ENCODE peak calls at places on chromosomes 16 and 17, in eight cellular contexts. J is left colon; K is activated T-cell treated with anti-CD3 and anti-CD28 coated beads, Interleukin-2, amount 50 U/mL, for 48 hours; T is choroid plexus epithelial cell; U is colonic mucosa; D is naive thymus-derived CD8-positive, alpha-beta T cell; V is T-helper 1 cell; P is cardiac fibroblast. O is an unnamed sample.

GRCh38 chr17:29572691-29573557 is 4.4 kb downstream of the TP53I13 start:
- DNase-seq in U (peak), T (peak), K (peak), J (peak), V (no peak), D (peak), P (peak), O (peak)

GRCh38 chr16:24838554-24839266 is 7.1 kb upstream of the SLC5A11 start:
- DNase-seq in V (no peak), U (peak), P (peak), T (peak), J (no peak), D (no peak), K (no peak), O (no peak)

GRCh38 chr17:6666077-6666521 is 14.5 kb downstream of the C17orf100 start:
- DNase-seq in U (peak), K (peak), D (peak), J (peak), T (peak), P (peak), V (no peak), O (peak)

GRCh38 chr17:67496286-67496685 is 119.2 kb downstream of the PITPNC1 start:
- DNase-seq in K (no peak), P (peak), T (peak), D (no peak), V (no peak), J (no peak), U (no peak), O (no peak)

GRCh38 chr17:21278304-21279197 is 6.0 kb upstream of the MAP2K3 start:
- DNase-seq in K (peak), V (peak), P (no peak), U (peak), J (peak), D (peak), T (no peak), O (no peak)

GRCh38 chr16:85517154-85517553 is 96.0 kb upstream of the GSE1 start:
- DNase-seq in U (no peak), J (no peak), V (no peak), D (no peak), K (no peak), P (no peak), T (no peak), O (no peak)

GRCh38 chr17:81323411-81323868 is 28.3 kb upstream of the SLC38A10 start:
- DNase-seq in U (no peak), P (no peak), J (no peak), D (no peak), K (no peak), T (no peak), V (no peak), O (no peak)

GRCh38 chr17:49468827-49469385 is 26.2 kb upstream of the NGFR start:
- DNase-seq in U (no peak), D (no peak), T (peak), K (no peak), V (no peak), P (peak), J (no peak), O (peak)

GRCh38 chr17:2179615-2180295 is 123.8 kb downstream of the SMG6 start:
- DNase-seq in V (no peak), U (peak), D (no peak), P (peak), J (peak), K (no peak), T (peak), O (peak)

GRCh38 chr16:1779741-1780676 is 2.4 kb downstream of the SPSB3 start:
- DNase-seq in V (peak), D (no peak), T (no peak), U (no peak), K (no peak), J (peak), P (no peak), O (no peak)

GRCh38 chr17:42002792-42003301 is 14.4 kb downstream of the DNAJC7 start:
- DNase-seq in P (peak), D (no peak), U (no peak), K (no peak), V (no peak), J (no peak), T (peak), O (no peak)

GRCh38 chr17:73474370-73474988 is 162.7 kb upstream of the CDC42EP4 start:
- DNase-seq in D (no peak), J (peak), K (peak), U (peak), V (no peak), T (peak), P (peak), O (peak)

GRCh38 chr16:85089485-85089884 is 22.8 kb downstream of the CIBAR2 start:
- DNase-seq in J (no peak), U (no peak), D (no peak), T (no peak), V (no peak), P (peak), K (no peak), O (no peak)

GRCh38 chr17:81429353-81429774 is 34.1 kb downstream of the BAHCC1 start:
- DNase-seq in P (peak), T (peak), U (peak), J (peak), V (no peak), D (no peak), K (no peak), O (peak)

GRCh38 chr16:14527411-14528044 is 102.5 kb downstream of the PARN start:
- DNase-seq in K (no peak), T (peak), V (no peak), U (no peak), P (peak), D (no peak), J (no peak), O (no peak)

GRCh38 chr17:28792877-28793666 is 49.3 kb downstream of the TRAF4 start:
- DNase-seq in D (no peak), P (peak), T (peak), V (no peak), J (no peak), U (no peak), K (no peak), O (no peak)

GRCh38 chr16:10984509-10984908 is 40.1 kb downstream of the CLEC16A start:
- DNase-seq in U (no peak), P (peak), T (peak), J (no peak), K (no peak), D (no peak), V (no peak), O (no peak)

GRCh38 chr16:47258874-47259461 is 115.2 kb upstream of the NETO2 start:
- DNase-seq in P (peak), K (peak), D (no peak), U (no peak), V (no peak), J (no peak), T (peak), O (no peak)

GRCh38 chr17:80811181-80812105 is 180.2 kb upstream of the CHMP6 start:
- DNase-seq in K (no peak), U (no peak), J (no peak), D (no peak), P (no peak), T (no peak), V (no peak), O (no peak)

GRCh38 chr17:43723697-43724359 is 34.8 kb downstream of the SOST start:
- DNase-seq in U (no peak), D (no peak), V (no peak), T (peak), K (no peak), J (no peak), P (peak), O (no peak)

GRCh38 chr17:64615025-64615677 is 47.0 kb downstream of the SMURF2 start:
- DNase-seq in K (no peak), T (peak), P (peak), J (no peak), D (no peak), V (no peak), U (no peak), O (no peak)

GRCh38 chr16:84839054-84839453 is 19.3 kb downstream of the CRISPLD2 start:
- DNase-seq in K (no peak), V (no peak), T (peak), J (no peak), P (peak), D (no peak), U (no peak), O (no peak)

GRCh38 chr16:68269793-68270192 is 5.5 kb downstream of the SLC7A6 start:
- DNase-seq in V (no peak), K (no peak), J (no peak), T (no peak), P (no peak), U (no peak), D (no peak), O (no peak)

GRCh38 chr17:61974115-61974514 is 46.3 kb upstream of the INTS2 start:
- DNase-seq in V (no peak), U (no peak), P (no peak), J (no peak), T (no peak), K (no peak), D (no peak), O (no peak)

GRCh38 chr16:85651822-85652430 is 36.8 kb downstream of the GINS2 start:
- DNase-seq in P (no peak), K (no peak), V (no peak), U (no peak), T (peak), J (no peak), D (no peak), O (no peak)

GRCh38 chr17:63954402-63955063 is 18.2 kb downstream of the SCN4A start:
- DNase-seq in J (peak), K (peak), P (no peak), T (no peak), V (no peak), U (no peak), D (peak), O (no peak)

GRCh38 chr16:2526135-2526534 is 5.1 kb downstream of the CEMP1 start:
- DNase-seq in P (no peak), K (no peak), D (no peak), T (no peak), V (no peak), J (no peak), U (no peak), O (no peak)

GRCh38 chr17:17779015-17779611 is 57.7 kb downstream of the SREBF1 start:
- DNase-seq in P (no peak), D (no peak), T (no peak), K (no peak), V (no peak), U (no peak), J (no peak), O (no peak)

GRCh38 chr16:6643083-6643686 is 689.5 kb upstream of the RBFOX1 start:
- DNase-seq in K (peak), D (peak), T (peak), U (peak), J (peak), V (no peak), P (peak), O (peak)

GRCh38 chr17:50471009-50471905 is 2.6 kb upstream of the CHAD start:
- DNase-seq in T (no peak), D (no peak), K (no peak), U (peak), P (no peak), J (no peak), V (no peak), O (no peak)

GRCh38 chr16:84268661-84269060 is 26.0 kb upstream of the WFDC1 start:
- DNase-seq in V (no peak), P (no peak), J (no peak), T (no peak), D (no peak), K (no peak), U (no peak), O (no peak)

GRCh38 chr17:49216953-49217650 is 6.6 kb downstream of the ABI3 start:
- DNase-seq in U (peak), P (no peak), D (no peak), J (peak), T (no peak), V (no peak), K (no peak), O (no peak)

GRCh38 chr16:83113811-83114210 is 487.0 kb downstream of the CDH13 start:
- DNase-seq in P (no peak), V (no peak), T (no peak), K (no peak), U (no peak), J (no peak), D (no peak), O (no peak)

GRCh38 chr17:82358467-82359350 is at the start of gene TEX19:
- DNase-seq in P (no peak), J (no peak), T (no peak), K (no peak), D (no peak), V (no peak), U (no peak), O (no peak)

GRCh38 chr17:58156839-58157803 is 8.9 kb downstream of the OR4D1 start:
- DNase-seq in K (peak), J (peak), D (peak), T (peak), V (peak), U (peak), P (peak), O (no peak)

GRCh38 chr17:18980682-18981384 is 23.7 kb downstream of the FAM83G start:
- DNase-seq in T (peak), V (no peak), J (no peak), D (no peak), P (peak), U (no peak), K (no peak), O (no peak)

GRCh38 chr17:36980281-36980761 is 31.6 kb downstream of the AATF start:
- DNase-seq in J (no peak), K (no peak), T (peak), V (no peak), U (no peak), P (peak), D (no peak), O (no peak)

O was measured in sciatic nerve.